ENCODE peak calls at places on chromosomes 7 and 10, in ten cellular contexts. One of them, this sample, is unnamed.

GRCh38 chr7:44693641-44694313 is 54.9 kb upstream of the ZMIZ2 start:
- DNase-seq in body of pancreas: no peak
- DNase-seq in A549: no peak
- DNase-seq in GM12891: no peak
- DNase-seq in effector CD8-positive, alpha-beta T cell: no peak
- DNase-seq in activated T-cell treated with anti-CD3 and anti-CD28 coated beads, Interleukin-2, amount 50 U/mL, for 4 hours: no peak
- DNase-seq in Calu3: no peak
- DNase-seq in MV-4-11: no peak
- DNase-seq in RCC 7860: no peak
- DNase-seq in WERI-Rb-1: no peak
- DNase-seq in this sample: no peak

GRCh38 chr7:70371652-70372051 is 760.3 kb upstream of the GALNT17 start:
- DNase-seq in A549: no peak
- DNase-seq in RCC 7860: no peak
- DNase-seq in MV-4-11: no peak
- DNase-seq in GM12891: no peak
- DNase-seq in effector CD8-positive, alpha-beta T cell: no peak
- DNase-seq in Calu3: no peak
- DNase-seq in WERI-Rb-1: no peak
- DNase-seq in activated T-cell treated with anti-CD3 and anti-CD28 coated beads, Interleukin-2, amount 50 U/mL, for 4 hours: no peak
- DNase-seq in body of pancreas: no peak
- DNase-seq in this sample: no peak

GRCh38 chr10:124223711-124224085 is 130.3 kb upstream of the CHST15 start:
- DNase-seq in Calu3: no peak
- DNase-seq in WERI-Rb-1: no peak
- DNase-seq in RCC 7860: no peak
- DNase-seq in activated T-cell treated with anti-CD3 and anti-CD28 coated beads, Interleukin-2, amount 50 U/mL, for 4 hours: no peak
- DNase-seq in A549: no peak
- DNase-seq in effector CD8-positive, alpha-beta T cell: no peak
- DNase-seq in MV-4-11: no peak
- DNase-seq in body of pancreas: no peak
- DNase-seq in GM12891: no peak
- DNase-seq in this sample: no peak

GRCh38 chr10:127755758-127756157 is 18.8 kb downstream of the FOXI2 start:
- DNase-seq in effector CD8-positive, alpha-beta T cell: no peak
- DNase-seq in GM12891: no peak
- DNase-seq in RCC 7860: no peak
- DNase-seq in WERI-Rb-1: no peak
- DNase-seq in activated T-cell treated with anti-CD3 and anti-CD28 coated beads, Interleukin-2, amount 50 U/mL, for 4 hours: no peak
- DNase-seq in Calu3: no peak
- DNase-seq in MV-4-11: peak; percentile 80
- DNase-seq in A549: no peak
- DNase-seq in body of pancreas: no peak
- DNase-seq in this sample: no peak

GRCh38 chr7:106041140-106041717 is 70.9 kb downstream of the SYPL1 start:
- DNase-seq in activated T-cell treated with anti-CD3 and anti-CD28 coated beads, Interleukin-2, amount 50 U/mL, for 4 hours: no peak
- DNase-seq in MV-4-11: peak; percentile 28
- DNase-seq in body of pancreas: peak; percentile 25
- DNase-seq in A549: peak; percentile 85
- DNase-seq in Calu3: peak; percentile 61
- DNase-seq in effector CD8-positive, alpha-beta T cell: peak; percentile 5
- DNase-seq in WERI-Rb-1: peak; percentile 67
- DNase-seq in GM12891: no peak
- DNase-seq in RCC 7860: peak; percentile 32
- DNase-seq in this sample: no peak

GRCh38 chr7:29471444-29472138 is 92.0 kb upstream of the PRR15 start:
- DNase-seq in GM12891: no peak
- DNase-seq in RCC 7860: no peak
- DNase-seq in WERI-Rb-1: peak; percentile 87
- DNase-seq in effector CD8-positive, alpha-beta T cell: no peak
- DNase-seq in body of pancreas: no peak
- DNase-seq in A549: no peak
- DNase-seq in MV-4-11: no peak
- DNase-seq in Calu3: no peak
- DNase-seq in activated T-cell treated with anti-CD3 and anti-CD28 coated beads, Interleukin-2, amount 50 U/mL, for 4 hours: no peak
- DNase-seq in this sample: peak; percentile 51

GRCh38 chr10:57218382-57218781 is 857.3 kb upstream of the ZWINT start:
- DNase-seq in A549: no peak
- DNase-seq in WERI-Rb-1: no peak
- DNase-seq in MV-4-11: no peak
- DNase-seq in RCC 7860: no peak
- DNase-seq in activated T-cell treated with anti-CD3 and anti-CD28 coated beads, Interleukin-2, amount 50 U/mL, for 4 hours: no peak
- DNase-seq in effector CD8-positive, alpha-beta T cell: no peak
- DNase-seq in GM12891: no peak
- DNase-seq in body of pancreas: no peak
- DNase-seq in Calu3: peak; percentile 33
- DNase-seq in this sample: no peak

GRCh38 chr10:24174014-24174413 is 34.9 kb upstream of the KIAA1217 start:
- DNase-seq in GM12891: no peak
- DNase-seq in activated T-cell treated with anti-CD3 and anti-CD28 coated beads, Interleukin-2, amount 50 U/mL, for 4 hours: no peak
- DNase-seq in RCC 7860: no peak
- DNase-seq in A549: no peak
- DNase-seq in Calu3: peak; percentile 14
- DNase-seq in WERI-Rb-1: no peak
- DNase-seq in effector CD8-positive, alpha-beta T cell: no peak
- DNase-seq in MV-4-11: no peak
- DNase-seq in body of pancreas: no peak
- DNase-seq in this sample: no peak

GRCh38 chr10:127524229-127524628 is 24.9 kb upstream of the NPS start:
- DNase-seq in WERI-Rb-1: peak; percentile 44
- DNase-seq in body of pancreas: no peak
- DNase-seq in activated T-cell treated with anti-CD3 and anti-CD28 coated beads, Interleukin-2, amount 50 U/mL, for 4 hours: no peak
- DNase-seq in A549: peak; percentile 23
- DNase-seq in effector CD8-positive, alpha-beta T cell: no peak
- DNase-seq in GM12891: no peak
- DNase-seq in MV-4-11: no peak
- DNase-seq in RCC 7860: no peak
- DNase-seq in Calu3: no peak
- DNase-seq in this sample: peak; percentile 4

GRCh38 chr7:126723966-126724544 is 528.7 kb downstream of the GRM8 start:
- DNase-seq in MV-4-11: no peak
- DNase-seq in body of pancreas: no peak
- DNase-seq in effector CD8-positive, alpha-beta T cell: no peak
- DNase-seq in GM12891: no peak
- DNase-seq in WERI-Rb-1: no peak
- DNase-seq in Calu3: no peak
- DNase-seq in RCC 7860: no peak
- DNase-seq in A549: no peak
- DNase-seq in activated T-cell treated with anti-CD3 and anti-CD28 coated beads, Interleukin-2, amount 50 U/mL, for 4 hours: no peak
- DNase-seq in this sample: no peak

GRCh38 chr7:92809397-92810241 is 26.8 kb downstream of the CDK6 start:
- DNase-seq in A549: peak; percentile 74
- DNase-seq in Calu3: peak; percentile 61
- DNase-seq in GM12891: no peak
- DNase-seq in RCC 7860: peak; percentile 95
- DNase-seq in activated T-cell treated with anti-CD3 and anti-CD28 coated beads, Interleukin-2, amount 50 U/mL, for 4 hours: peak; percentile 33
- DNase-seq in body of pancreas: peak; percentile 78
- DNase-seq in MV-4-11: peak; percentile 84
- DNase-seq in effector CD8-positive, alpha-beta T cell: no peak
- DNase-seq in WERI-Rb-1: no peak
- DNase-seq in this sample: no peak

GRCh38 chr10:71084061-71084817 is 128.1 kb upstream of the UNC5B start:
- DNase-seq in WERI-Rb-1: peak; percentile 24
- DNase-seq in MV-4-11: no peak
- DNase-seq in RCC 7860: no peak
- DNase-seq in GM12891: no peak
- DNase-seq in activated T-cell treated with anti-CD3 and anti-CD28 coated beads, Interleukin-2, amount 50 U/mL, for 4 hours: no peak
- DNase-seq in body of pancreas: peak; percentile 2
- DNase-seq in A549: no peak
- DNase-seq in Calu3: no peak
- DNase-seq in effector CD8-positive, alpha-beta T cell: no peak
- DNase-seq in this sample: no peak

GRCh38 chr10:75286901-75287300 is 51.1 kb upstream of the COMTD1 start:
- DNase-seq in RCC 7860: no peak
- DNase-seq in Calu3: no peak
- DNase-seq in A549: no peak
- DNase-seq in MV-4-11: no peak
- DNase-seq in WERI-Rb-1: peak; percentile 33
- DNase-seq in effector CD8-positive, alpha-beta T cell: no peak
- DNase-seq in GM12891: no peak
- DNase-seq in activated T-cell treated with anti-CD3 and anti-CD28 coated beads, Interleukin-2, amount 50 U/mL, for 4 hours: no peak
- DNase-seq in body of pancreas: no peak
- DNase-seq in this sample: no peak

GRCh38 chr10:123146013-123146891 is 1.7 kb upstream of the HMX2 start:
- DNase-seq in body of pancreas: no peak
- DNase-seq in RCC 7860: no peak
- DNase-seq in WERI-Rb-1: peak; percentile 37
- DNase-seq in MV-4-11: peak; percentile 69
- DNase-seq in GM12891: no peak
- DNase-seq in A549: no peak
- DNase-seq in Calu3: no peak
- DNase-seq in effector CD8-positive, alpha-beta T cell: no peak
- DNase-seq in activated T-cell treated with anti-CD3 and anti-CD28 coated beads, Interleukin-2, amount 50 U/mL, for 4 hours: no peak
- DNase-seq in this sample: no peak

GRCh38 chr7:11613292-11613930 is 218.6 kb downstream of the THSD7A start:
- DNase-seq in RCC 7860: no peak
- DNase-seq in GM12891: no peak
- DNase-seq in effector CD8-positive, alpha-beta T cell: no peak
- DNase-seq in Calu3: no peak
- DNase-seq in activated T-cell treated with anti-CD3 and anti-CD28 coated beads, Interleukin-2, amount 50 U/mL, for 4 hours: no peak
- DNase-seq in body of pancreas: no peak
- DNase-seq in MV-4-11: no peak
- DNase-seq in WERI-Rb-1: no peak
- DNase-seq in A549: no peak
- DNase-seq in this sample: no peak

GRCh38 chr7:84614821-84615506 is 420.4 kb upstream of the SEMA3A start:
- DNase-seq in body of pancreas: no peak
- DNase-seq in A549: no peak
- DNase-seq in Calu3: no peak
- DNase-seq in GM12891: no peak
- DNase-seq in RCC 7860: no peak
- DNase-seq in effector CD8-positive, alpha-beta T cell: no peak
- DNase-seq in WERI-Rb-1: no peak
- DNase-seq in MV-4-11: peak; percentile 12
- DNase-seq in activated T-cell treated with anti-CD3 and anti-CD28 coated beads, Interleukin-2, amount 50 U/mL, for 4 hours: no peak
- DNase-seq in this sample: no peak

GRCh38 chr10:104209575-104210198 is 22.5 kb downstream of the CFAP43 start:
- DNase-seq in RCC 7860: peak; percentile 45
- DNase-seq in MV-4-11: peak; percentile 21
- DNase-seq in effector CD8-positive, alpha-beta T cell: peak; percentile 19
- DNase-seq in Calu3: peak; percentile 32
- DNase-seq in activated T-cell treated with anti-CD3 and anti-CD28 coated beads, Interleukin-2, amount 50 U/mL, for 4 hours: peak; percentile 27
- DNase-seq in body of pancreas: peak; percentile 24
- DNase-seq in A549: peak; percentile 48
- DNase-seq in WERI-Rb-1: peak; percentile 43
- DNase-seq in GM12891: no peak
- DNase-seq in this sample: no peak

This sample was measured in NCI-H524 treated with DMSO at 0.1 percent for 48 hours.